ENCODE peak calls at places on chromosomes 7 and 10, in four cellular contexts. T is astrocyte of the cerebellum, U is fibroblast of the aortic adventitia, F is DMS 273 treated with DMSO at 0.1 percent for 48 hours. H is an unnamed sample.

GRCh38 chr7:13989138-13989943 is at the start of gene ETV1:
- DNase-seq in T (no peak), U (peak; percentile 69), F (peak; percentile 89), H (peak; percentile 60)

GRCh38 chr10:70191906-70192305 is 21.6 kb upstream of the SAR1A start:
- DNase-seq in U (peak; percentile 97), T (peak; percentile 67), F (no peak), H (no peak)

GRCh38 chr10:118332948-118333710 is 9.0 kb downstream of the FAM204A start:
- DNase-seq in F (no peak), U (no peak), T (no peak), H (no peak)

GRCh38 chr7:27185708-27186449 is 847 bp upstream of the HOXA11 start:
- DNase-seq in T (no peak), U (no peak), F (no peak), H (no peak)

GRCh38 chr7:1668932-1669485 is 1.1 kb upstream of the ELFN1 start:
- DNase-seq in T (no peak), U (peak; percentile 25), F (no peak), H (no peak)

GRCh38 chr10:80504897-80505465 is 32.7 kb upstream of the SH2D4B start:
- DNase-seq in T (no peak), F (no peak), U (no peak), H (no peak)

GRCh38 chr10:93390691-93391090 is 91.4 kb downstream of the MYOF start:
- DNase-seq in U (peak; percentile 43), F (no peak), T (no peak), H (no peak)

GRCh38 chr7:44187636-44188416 is 1.4 kb downstream of the GCK start:
- DNase-seq in F (no peak), T (no peak), U (no peak), H (no peak)

GRCh38 chr10:86538547-86538946 is 17.0 kb upstream of the WAPL start:
- DNase-seq in F (no peak), T (no peak), U (peak; percentile 7), H (no peak)

GRCh38 chr10:61635946-61636345 is 26.8 kb upstream of the CABCOCO1 start:
- DNase-seq in F (no peak), T (no peak), U (peak; percentile 77), H (no peak)

GRCh38 chr7:137488038-137488437 is 144.5 kb upstream of the PTN start:
- DNase-seq in U (peak; percentile 17), T (no peak), F (no peak), H (no peak)

GRCh38 chr10:127309609-127310008 is 113.2 kb upstream of the INSYN2A start:
- DNase-seq in T (no peak), U (no peak), F (no peak), H (no peak)

GRCh38 chr7:151367304-151367703 is 25.7 kb downstream of the NUB1 start:
- DNase-seq in F (no peak), U (no peak), T (no peak), H (no peak)

GRCh38 chr10:29127037-29127436 is 161.8 kb upstream of the LYZL1 start:
- DNase-seq in T (no peak), U (no peak), F (no peak), H (no peak)